ENCODE peak calls at places on chromosomes 7 and 10, in four cellular contexts. A is SJSA1, S is cardiac muscle cell, L is aorta. J is an unnamed sample.
A peak's percentile ranks its signal among the peaks of the same experiment; 100 is the strongest.

GRCh38 chr7:75878769-75879596 is at the start of gene RHBDD2:
- DNase-seq in A (peak; percentile 88), S (peak; percentile 96), L (peak; percentile 98), J (peak; percentile 79)

GRCh38 chr10:47152861-47153349 is 147.1 kb upstream of the GDF10 start:
- DNase-seq in A (peak; percentile 19), S (no peak), L (no peak), J (peak; percentile 22)

GRCh38 chr10:103889121-103889720 is 28.8 kb downstream of the STN1 start:
- DNase-seq in A (no peak), S (no peak), L (no peak), J (no peak)

GRCh38 chr10:13857465-13857864 is 270.7 kb downstream of the PRPF18 start:
- DNase-seq in A (no peak), S (no peak), L (no peak), J (no peak)

GRCh38 chr7:3518546-3518945 is 217.5 kb downstream of the SDK1 start:
- DNase-seq in A (peak; percentile 57), S (no peak), L (no peak), J (no peak)

GRCh38 chr7:71787513-71787912 is 624.6 kb downstream of the CALN1 start:
- DNase-seq in A (no peak), S (no peak), L (no peak), J (no peak)

GRCh38 chr7:81761821-81762220 is 8.0 kb downstream of the HGF start:
- DNase-seq in A (no peak), S (no peak), L (no peak), J (no peak)

GRCh38 chr7:106273009-106273695 is 11.6 kb downstream of the NAMPT start:
- DNase-seq in A (no peak), S (no peak), L (no peak), J (no peak)

GRCh38 chr7:30735631-30736030 is 16.3 kb upstream of the INMT start:
- DNase-seq in A (no peak), S (no peak), L (no peak), J (no peak)

GRCh38 chr7:29807179-29807841 is 1.0 kb downstream of the WIPF3 start:
- DNase-seq in A (no peak), S (peak; percentile 44), L (no peak), J (peak; percentile 34)

GRCh38 chr10:11856678-11857077 is 33.5 kb downstream of the PROSER2 start:
- DNase-seq in A (no peak), S (no peak), L (no peak), J (no peak)

GRCh38 chr10:105473170-105473569 is 832.1 kb downstream of the SORCS3 start:
- DNase-seq in A (no peak), S (peak; percentile 10), L (no peak), J (no peak)

GRCh38 chr10:117007080-117007479 is 2.1 kb upstream of the SHTN1 start:
- DNase-seq in A (peak; percentile 36), S (no peak), L (no peak), J (peak; percentile 81)

GRCh38 chr10:117237401-117237991 is 3.4 kb upstream of the SLC18A2 start:
- DNase-seq in A (no peak), S (no peak), L (no peak), J (no peak)

DNA sequence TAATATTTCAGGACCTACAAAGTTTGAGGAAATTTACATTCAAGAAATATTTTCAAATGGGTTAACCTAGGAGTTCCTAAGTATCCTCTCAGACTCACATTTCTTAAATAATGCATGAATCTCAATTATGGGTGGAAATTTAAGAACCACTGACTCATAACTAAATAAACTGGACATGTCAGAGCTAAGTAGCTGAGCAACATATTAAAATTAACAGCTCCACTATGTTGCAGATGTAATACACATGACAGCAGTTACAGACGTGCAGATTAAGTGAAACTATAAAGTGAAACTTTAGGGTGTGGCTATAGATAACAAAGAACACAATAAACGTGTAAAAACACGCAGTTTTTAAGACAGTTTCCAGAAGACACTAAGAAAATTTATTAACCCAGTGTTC is 25.5 kb downstream of the DNMBP start:
- DNase-seq in A (no peak), S (no peak), L (no peak), J (no peak)
- H3K4me1 ChIP-seq in A (peaks cover 34% of the 10 kb centered on the region), S (peaks cover 12% of the 10 kb centered on the region), L (peaks cover 2% of the 10 kb centered on the region), J (peaks cover 59% of the 10 kb centered on the region)

DNA sequence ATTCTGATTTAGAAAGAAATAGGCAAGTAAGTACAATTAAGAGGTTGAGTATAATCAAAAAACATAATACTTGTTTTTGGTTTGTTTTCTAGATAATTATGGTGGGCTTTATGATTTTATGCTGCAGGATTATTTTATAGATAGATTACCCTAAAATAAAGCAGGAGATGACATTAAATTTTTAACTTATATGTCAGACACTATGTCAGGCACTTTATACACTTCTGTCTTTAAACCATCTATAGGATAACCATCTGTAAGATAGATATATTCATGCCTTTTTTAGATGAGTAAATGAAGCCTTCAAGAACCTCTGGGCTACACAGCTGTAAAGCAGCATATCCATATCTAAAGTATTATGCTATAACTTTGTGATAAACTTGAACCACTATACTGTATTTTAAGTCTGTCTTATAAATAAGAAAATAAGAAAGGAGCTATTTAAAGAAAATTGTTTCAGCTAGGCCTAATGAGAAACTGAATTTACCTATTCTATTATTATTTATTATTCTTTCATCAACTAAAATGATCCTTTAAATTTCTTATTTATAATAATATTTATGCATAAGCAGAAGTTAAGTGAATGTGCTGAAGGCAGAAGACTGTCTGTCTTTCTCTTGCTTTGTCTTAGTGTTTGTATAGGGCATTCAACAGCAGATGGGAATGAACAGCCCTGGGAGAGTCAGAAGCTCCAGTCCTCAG is 94.0 kb downstream of the CPED1 start:
- DNase-seq in A (no peak), S (no peak), L (no peak), J (no peak)
- H3K4me1 ChIP-seq in A (peaks cover 61% of the 10 kb centered on the region), S (peaks cover 13% of the 10 kb centered on the region), L (peaks cover 6% of the 10 kb centered on the region), J (peaks cover 33% of the 10 kb centered on the region)

GRCh38 chr10:78731675-78732074 is 337.1 kb upstream of the ZMIZ1 start:
- DNase-seq in A (no peak), S (no peak), L (no peak), J (no peak)
- H3K4me1 ChIP-seq in A (peaks cover 4% of the 10 kb centered on the region), S (peaks cover 18% of the 10 kb centered on the region), L (no peaks in the 10 kb centered on the region), J (no peaks in the 10 kb centered on the region)

DNA sequence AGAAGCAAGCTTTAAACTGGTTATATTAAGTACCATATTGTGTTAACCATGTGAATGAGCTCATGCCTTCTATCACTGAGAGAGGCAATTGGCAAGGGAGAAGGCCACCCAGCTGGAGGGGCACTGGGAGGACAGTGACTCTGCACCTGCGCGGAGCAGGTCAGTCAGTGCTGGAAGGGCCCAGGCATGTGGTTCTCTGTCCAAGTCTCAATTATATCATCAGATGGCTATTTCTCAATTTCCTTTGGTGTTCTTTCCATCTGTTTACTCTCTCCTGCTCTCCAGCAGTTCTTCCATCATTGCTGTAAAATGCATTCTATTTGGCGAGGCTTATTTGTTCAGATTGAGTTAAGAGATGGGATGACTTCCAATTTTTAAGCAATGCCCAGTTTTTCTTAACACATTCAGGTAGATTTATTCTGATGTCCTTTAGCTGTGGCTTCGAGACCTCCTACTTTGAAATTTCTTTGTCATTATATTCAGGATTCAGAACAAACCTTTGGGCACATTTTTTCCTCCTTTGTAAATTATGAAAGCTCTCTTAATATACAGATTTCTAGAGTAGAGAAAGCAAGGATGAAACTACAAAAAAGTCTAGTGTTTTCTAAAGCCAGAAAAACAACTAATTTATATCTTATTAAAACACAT is 159.3 kb downstream of the BMPER start:
- DNase-seq in A (peak; percentile 49), S (no peak), L (no peak), J (no peak)
- H3K4me1 ChIP-seq in A (peaks cover 9% of the 10 kb centered on the region), S (no peaks in the 10 kb centered on the region), L (no peaks in the 10 kb centered on the region), J (peaks cover 12% of the 10 kb centered on the region)

DNA sequence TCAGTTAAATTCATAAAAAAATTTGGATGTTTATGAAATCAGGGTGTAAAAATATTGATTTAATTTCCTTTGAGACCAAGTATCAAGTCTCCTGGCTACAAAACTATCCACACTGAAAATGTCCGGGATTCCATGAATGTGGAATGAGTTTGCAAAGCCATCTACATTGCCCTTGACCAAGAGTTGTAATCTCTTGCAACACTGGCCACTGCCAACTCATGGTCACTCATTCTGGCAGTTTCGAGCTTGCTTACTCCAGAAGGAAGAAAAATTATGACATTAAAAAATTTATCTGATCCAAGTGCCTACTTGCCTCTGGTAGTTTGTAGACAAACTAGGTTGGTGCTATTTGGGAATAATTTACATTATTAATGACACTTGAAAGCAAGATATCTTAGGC is 84.2 kb downstream of the NPY start:
- DNase-seq in A (no peak), S (no peak), L (no peak), J (no peak)
- H3K4me1 ChIP-seq in A (no peaks in the 10 kb centered on the region), S (no peaks in the 10 kb centered on the region), L (no peaks in the 10 kb centered on the region), J (no peaks in the 10 kb centered on the region)

GRCh38 chr10:124652200-124652599 is 92.0 kb downstream of the FAM53B start:
- DNase-seq in A (no peak), S (no peak), L (no peak), J (no peak)
- H3K4me1 ChIP-seq in A (peaks cover 16% of the 10 kb centered on the region), S (peaks cover 14% of the 10 kb centered on the region), L (no peaks in the 10 kb centered on the region), J (peaks cover 15% of the 10 kb centered on the region)

DNA sequence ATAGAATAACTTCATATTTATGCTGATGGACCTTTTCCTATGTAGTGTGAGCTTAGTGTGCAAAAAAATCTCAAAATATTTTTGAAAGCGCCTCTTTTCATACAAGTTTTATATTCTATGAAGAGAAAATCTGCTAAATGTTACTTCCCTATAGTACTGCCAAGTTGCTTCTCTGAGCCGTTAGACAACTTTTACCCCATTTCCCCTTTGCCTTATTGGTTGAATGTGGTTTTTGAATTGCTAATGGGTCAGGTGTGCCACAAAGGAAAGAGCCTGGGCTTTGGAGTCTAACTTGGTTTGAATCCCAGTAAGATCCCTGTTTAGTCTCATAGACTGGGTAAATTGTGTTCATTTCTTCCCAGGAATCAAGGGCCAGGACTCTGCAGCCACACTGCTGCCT is 261.5 kb downstream of the SNX10 start:
- DNase-seq in A (no peak), S (no peak), L (no peak), J (no peak)
- H3K4me1 ChIP-seq in A (no peaks in the 10 kb centered on the region), S (no peaks in the 10 kb centered on the region), L (no peaks in the 10 kb centered on the region), J (peaks cover 22% of the 10 kb centered on the region)

DNA sequence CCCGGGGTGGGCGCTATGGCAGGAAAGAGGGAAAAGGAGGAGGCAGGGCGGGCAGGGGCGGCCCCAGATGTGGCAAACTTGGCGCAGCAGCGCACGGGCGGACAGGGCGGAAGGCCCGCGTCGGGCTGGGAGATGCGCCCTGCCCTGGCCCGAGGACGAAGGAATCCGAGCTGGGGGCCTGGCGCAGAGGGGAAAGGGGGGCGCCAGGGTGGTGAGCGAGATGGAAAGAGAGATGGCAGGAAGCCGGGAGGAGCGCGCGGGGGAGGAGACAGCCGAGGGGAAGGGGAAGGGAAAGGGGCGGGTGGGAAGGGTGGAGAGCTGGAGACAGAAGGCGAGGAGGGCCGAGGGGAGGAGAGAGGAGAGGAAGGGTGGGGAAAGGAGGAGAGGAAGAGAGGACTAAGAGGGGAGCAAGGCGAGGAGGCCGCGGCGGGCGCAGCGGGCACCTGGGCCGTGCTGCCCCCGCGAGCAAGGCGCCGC is at the start of gene MARVELD1:
- DNase-seq in A (peak; percentile 63), S (peak; percentile 55), L (peak; percentile 90), J (no peak)
- H3K4me1 ChIP-seq in A (peaks cover 39% of the 10 kb centered on the region), S (peaks cover 11% of the 10 kb centered on the region), L (peaks cover 3% of the 10 kb centered on the region), J (peaks cover 27% of the 10 kb centered on the region)

DNA sequence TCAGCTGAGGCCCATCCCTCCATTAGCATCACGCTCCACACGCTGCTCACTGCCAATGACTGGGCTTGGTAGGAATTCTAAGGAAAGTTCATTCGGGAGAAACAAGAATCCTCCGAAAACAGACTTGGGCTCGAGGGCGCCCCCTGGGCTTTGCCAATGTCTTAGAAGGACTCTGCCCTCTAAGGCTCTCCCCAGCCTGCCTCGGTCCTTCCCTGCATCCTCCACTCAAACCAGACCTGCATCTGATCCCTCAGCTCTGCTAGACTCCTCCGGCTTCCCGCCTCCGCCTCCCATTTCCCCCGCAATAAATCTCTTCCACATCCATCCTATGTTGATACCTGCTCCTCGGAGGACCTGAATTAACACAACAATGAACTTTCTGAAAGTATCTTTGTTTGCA is 177.6 kb downstream of the PLPP4 start:
- DNase-seq in A (no peak), S (peak; percentile 2), L (no peak), J (peak; percentile 12)
- H3K4me1 ChIP-seq in A (no peaks in the 10 kb centered on the region), S (no peaks in the 10 kb centered on the region), L (no peaks in the 10 kb centered on the region), J (no peaks in the 10 kb centered on the region)